ENCODE peak calls at places on chromosomes 13 and 19, in seven cellular contexts. Z is K562, J is fibroblast of lung, X is body of pancreas, K is heart right ventricle, D is A549, A is left ventricle myocardium inferior. T is an unnamed sample.

GRCh38 chr19:39696418-39696817 is 7.9 kb upstream of the LGALS14 start:
- DNase-seq in Z (no peak), J (no peak), X (no peak), K (no peak), D (no peak), A (no peak), T (no peak)

GRCh38 chr19:858284-858683 is 1.2 kb upstream of the CFD start:
- DNase-seq in Z (no peak), J (no peak), X (no peak), K (no peak), D (no peak), A (no peak), T (no peak)

GRCh38 chr13:26562538-26562890 is 5.0 kb downstream of the WASF3 start:
- DNase-seq in Z (no peak), J (peak), X (no peak), K (no peak), D (no peak), A (no peak), T (no peak)

GRCh38 chr19:35703343-35703742 is 1.0 kb upstream of the ZBTB32 start:
- DNase-seq in Z (no peak), J (no peak), X (peak), K (no peak), D (peak), A (no peak), T (no peak)

GRCh38 chr19:46975918-46976782 is 43.5 kb upstream of the NPAS1 start:
- DNase-seq in Z (no peak), J (peak), X (peak), K (peak), D (peak), A (peak), T (no peak)

GRCh38 chr13:64529874-64530485 is 2700.2 kb downstream of the PCDH9 start:
- DNase-seq in Z (peak), J (no peak), X (no peak), K (no peak), D (peak), A (no peak), T (peak)

GRCh38 chr13:50576156-50576555 is 267.3 kb downstream of the DLEU7 start:
- DNase-seq in Z (no peak), J (no peak), X (peak), K (no peak), D (no peak), A (no peak), T (no peak)

GRCh38 chr19:39181500-39182173 is 15.1 kb upstream of the NCCRP1 start:
- DNase-seq in Z (no peak), J (no peak), X (no peak), K (no peak), D (no peak), A (no peak), T (no peak)

GRCh38 chr19:23002690-23003422 is at the start of gene ZNF728:
- DNase-seq in Z (peak), J (no peak), X (peak), K (peak), D (no peak), A (peak), T (no peak)

GRCh38 chr19:47479701-47480503 is 4.1 kb downstream of the KPTN start:
- DNase-seq in Z (peak), J (peak), X (no peak), K (no peak), D (no peak), A (no peak), T (no peak)

GRCh38 chr19:58572026-58572817 is 913 bp downstream of the MZF1 start:
- DNase-seq in Z (no peak), J (no peak), X (no peak), K (no peak), D (no peak), A (peak), T (no peak)

GRCh38 chr19:18097217-18097992 is at the start of gene MAST3:
- DNase-seq in Z (peak), J (peak), X (peak), K (peak), D (peak), A (peak), T (peak)

GRCh38 chr13:59424661-59425060 is 739.1 kb downstream of the DIAPH3 start:
- DNase-seq in Z (no peak), J (peak), X (no peak), K (no peak), D (no peak), A (no peak), T (no peak)

GRCh38 chr19:50224986-50225747 is 21.7 kb downstream of the MYH14 start:
- DNase-seq in Z (no peak), J (no peak), X (no peak), K (peak), D (no peak), A (peak), T (no peak)

GRCh38 chr19:6378036-6378435 is 2.3 kb upstream of the PSPN start:
- DNase-seq in Z (no peak), J (peak), X (no peak), K (no peak), D (no peak), A (no peak), T (no peak)

GRCh38 chr19:39390460-39390758 is 497 bp downstream of the PAF1 start:
- DNase-seq in Z (no peak), J (no peak), X (peak), K (peak), D (no peak), A (no peak), T (no peak)

GRCh38 chr19:7539827-7540425 is 4.4 kb downstream of the PNPLA6 start:
- DNase-seq in Z (no peak), J (no peak), X (no peak), K (no peak), D (no peak), A (no peak), T (no peak)

GRCh38 chr19:4980087-4980486 is 11.2 kb downstream of the KDM4B start:
- DNase-seq in Z (no peak), J (peak), X (no peak), K (no peak), D (no peak), A (no peak), T (no peak)

GRCh38 chr13:79654520-79654919 is 173.6 kb downstream of the NDFIP2 start:
- DNase-seq in Z (no peak), J (peak), X (no peak), K (no peak), D (no peak), A (no peak), T (no peak)

GRCh38 chr19:29093553-29093908 is 119.4 kb downstream of the UQCRFS1 start:
- DNase-seq in Z (no peak), J (no peak), X (no peak), K (no peak), D (no peak), A (no peak), T (no peak)

GRCh38 chr19:47315125-47315821 is 5.6 kb downstream of the C5AR1 start:
- DNase-seq in Z (peak), J (peak), X (no peak), K (peak), D (peak), A (peak), T (no peak)

GRCh38 chr19:43738780-43739211 is 16.0 kb downstream of the SMG9 start:
- DNase-seq in Z (no peak), J (peak), X (no peak), K (no peak), D (peak), A (no peak), T (no peak)

GRCh38 chr19:8641221-8641907 is 10.9 kb downstream of the NFILZ start:
- DNase-seq in Z (no peak), J (no peak), X (no peak), K (no peak), D (no peak), A (no peak), T (no peak)

GRCh38 chr19:52535831-52536800 is 8.6 kb downstream of the ZNF808 start:
- DNase-seq in Z (no peak), J (peak), X (peak), K (peak), D (no peak), A (peak), T (peak)

GRCh38 chr19:7869453-7869909 is 4.7 kb downstream of the PRR36 start:
- DNase-seq in Z (peak), J (no peak), X (peak), K (peak), D (peak), A (peak), T (peak)

GRCh38 chr13:27006519-27007161 is 165.0 kb downstream of the USP12 start:
- DNase-seq in Z (no peak), J (peak), X (peak), K (no peak), D (no peak), A (no peak), T (no peak)

GRCh38 chr19:39470724-39471339 is 9.8 kb upstream of the TIMM50 start:
- DNase-seq in Z (no peak), J (peak), X (no peak), K (no peak), D (no peak), A (no peak), T (no peak)

GRCh38 chr13:62643799-62644484 is 1228.3 kb upstream of the PCDH20 start:
- DNase-seq in Z (no peak), J (no peak), X (no peak), K (no peak), D (no peak), A (no peak), T (peak)

GRCh38 chr19:4508698-4509097 is 9.6 kb downstream of the PLIN4 start:
- DNase-seq in Z (no peak), J (no peak), X (no peak), K (no peak), D (no peak), A (no peak), T (no peak)

GRCh38 chr19:52957591-52957990 is 5.1 kb downstream of the ZNF816 start:
- DNase-seq in Z (no peak), J (no peak), X (no peak), K (no peak), D (no peak), A (no peak), T (no peak)

GRCh38 chr19:5967994-5968430 is 9.9 kb downstream of the RANBP3 start:
- DNase-seq in Z (peak), J (peak), X (peak), K (peak), D (peak), A (peak), T (peak)

GRCh38 chr19:19711306-19711933 is 21.5 kb downstream of the ZNF14 start:
- DNase-seq in Z (no peak), J (no peak), X (no peak), K (no peak), D (no peak), A (no peak), T (no peak)

GRCh38 chr19:10518444-10519361 is 1.5 kb upstream of the S1PR5 start:
- DNase-seq in Z (peak), J (no peak), X (no peak), K (peak), D (no peak), A (no peak), T (no peak)

GRCh38 chr13:28140433-28141125 is 2.2 kb downstream of the PAN3 start:
- DNase-seq in Z (no peak), J (peak), X (no peak), K (no peak), D (no peak), A (no peak), T (no peak)
- H3K27ac ChIP-seq in Z (peak), J (no peak), X (peak), K (no peak), D (peak), A (no peak), T (no peak)

GRCh38 chr13:101569807-101570206 is 117.3 kb downstream of the ITGBL1 start:
- DNase-seq in Z (no peak), J (no peak), X (no peak), K (no peak), D (no peak), A (no peak), T (no peak)

GRCh38 chr13:101567841-101568240 is 115.4 kb downstream of the ITGBL1 start:
- DNase-seq in Z (no peak), J (no peak), X (no peak), K (no peak), D (no peak), A (no peak), T (no peak)

GRCh38 chr13:101572456-101572855 is 120.0 kb downstream of the ITGBL1 start:
- DNase-seq in Z (no peak), J (no peak), X (no peak), K (no peak), D (no peak), A (no peak), T (no peak)

GRCh38 chr13:101565327-101565726 is 112.9 kb downstream of the ITGBL1 start:
- DNase-seq in Z (no peak), J (no peak), X (no peak), K (no peak), D (no peak), A (no peak), T (no peak)

DNA sequence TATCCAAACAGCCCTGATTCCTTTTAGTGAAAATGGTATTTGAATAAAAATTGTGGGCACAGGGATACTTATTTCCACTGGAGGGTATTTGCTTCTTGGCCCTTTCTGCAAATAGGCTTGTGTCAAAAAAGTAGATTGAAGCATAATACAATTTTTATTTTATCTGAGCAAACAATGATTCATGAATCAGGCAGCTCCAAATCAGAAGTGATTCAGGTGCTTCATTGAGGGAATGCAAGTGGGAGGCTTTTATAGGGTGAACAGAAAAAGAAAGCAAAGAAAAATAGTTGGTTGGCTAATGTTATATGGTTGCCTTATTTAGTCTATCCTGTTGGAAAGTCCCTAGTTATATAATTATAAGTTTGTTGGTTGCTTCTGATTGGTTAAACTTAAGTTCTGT is 117.9 kb downstream of the ITGBL1 start:
- DNase-seq in Z (no peak), J (peak), X (no peak), K (no peak), D (peak), A (no peak), T (no peak)
- H3K27ac ChIP-seq in Z (no peak), J (no peak), X (no peak), K (no peak), D (no peak), A (no peak), T (no peak)

GRCh38 chr13:113398963-113399754 is 35.2 kb upstream of the GRTP1 start:
- DNase-seq in Z (no peak), J (peak), X (no peak), K (no peak), D (no peak), A (no peak), T (no peak)
- H3K27ac ChIP-seq in Z (no peak), J (no peak), X (no peak), K (peak), D (no peak), A (peak), T (no peak)

GRCh38 chr19:30227661-30228112 is 144.5 kb upstream of the ZNF536 start:
- DNase-seq in Z (peak), J (peak), X (peak), K (peak), D (peak), A (peak), T (peak)
- H3K27ac ChIP-seq in Z (no peak), J (no peak), X (no peak), K (peak), D (peak), A (peak), T (no peak)